ENCODE peak calls at places on chromosomes 11 and 22, in seven cellular contexts. Y is GM23338; G is CD4-positive, alpha-beta memory T cell; Q is tibial nerve; I is left ventricle myocardium inferior; Z is right atrium auricular region; K is sigmoid colon. N is an unnamed sample.

GRCh38 chr11:130609121-130610035 is 160.9 kb downstream of the ADAMTS15 start:
- DNase-seq in Y (peak; percentile 50), G (no peak), Q (peak; percentile 94), I (peak; percentile 88), Z (peak; percentile 96), K (peak; percentile 94), N (no peak)

GRCh38 chr11:118634435-118635236 is 27.2 kb downstream of the PHLDB1 start:
- DNase-seq in Y (peak; percentile 96), G (no peak), Q (peak; percentile 69), I (peak; percentile 83), Z (no peak), K (peak; percentile 94), N (no peak)

GRCh38 chr22:36134167-36134566 is 26.4 kb downstream of the APOL3 start:
- DNase-seq in Y (no peak), G (no peak), Q (no peak), I (no peak), Z (no peak), K (no peak), N (no peak)

GRCh38 chr22:36257948-36258674 is 5.2 kb downstream of the APOL1 start:
- DNase-seq in Y (no peak), G (no peak), Q (no peak), I (no peak), Z (no peak), K (no peak), N (no peak)

GRCh38 chr11:123251656-123252344 is 56.8 kb upstream of the CLMP start:
- DNase-seq in Y (no peak), G (no peak), Q (peak; percentile 42), I (peak; percentile 66), Z (peak; percentile 72), K (peak; percentile 89), N (no peak)

GRCh38 chr22:26303475-26303874 is 125.6 kb upstream of the ASPHD2 start:
- DNase-seq in Y (no peak), G (no peak), Q (no peak), I (no peak), Z (no peak), K (no peak), N (no peak)

GRCh38 chr11:38038777-38039176 is 1440.7 kb upstream of the RAG2 start:
- DNase-seq in Y (no peak), G (no peak), Q (no peak), I (no peak), Z (no peak), K (no peak), N (no peak)

GRCh38 chr22:50530280-50530856 is 556 bp upstream of the TYMP start:
- DNase-seq in Y (peak; percentile 44), G (peak; percentile 24), Q (peak; percentile 55), I (peak; percentile 87), Z (peak; percentile 90), K (peak; percentile 93), N (no peak)

GRCh38 chr11:128741511-128741910 is 47.6 kb downstream of the FLI1 start:
- DNase-seq in Y (no peak), G (no peak), Q (no peak), I (no peak), Z (no peak), K (no peak), N (no peak)

GRCh38 chr11:614583-615452 is 932 bp downstream of the IRF7 start:
- DNase-seq in Y (no peak), G (no peak), Q (no peak), I (peak; percentile 52), Z (no peak), K (peak; percentile 68), N (no peak)

GRCh38 chr11:111946499-111946898 is 9.4 kb downstream of the DIXDC1 start:
- DNase-seq in Y (no peak), G (no peak), Q (no peak), I (no peak), Z (peak; percentile 55), K (no peak), N (no peak)

GRCh38 chr11:74849525-74850391 is 99.1 kb downstream of the XRRA1 start:
- DNase-seq in Y (peak; percentile 71), G (no peak), Q (no peak), I (no peak), Z (no peak), K (no peak), N (no peak)

GRCh38 chr11:82818399-82819043 is 81.7 kb downstream of the PRCP start:
- DNase-seq in Y (peak; percentile 72), G (no peak), Q (no peak), I (no peak), Z (no peak), K (no peak), N (no peak)

GRCh38 chr11:121656333-121657090 is 203.7 kb upstream of the SORL1-AS1 start:
- DNase-seq in Y (peak; percentile 25), G (no peak), Q (no peak), I (peak; percentile 14), Z (no peak), K (peak; percentile 75), N (no peak)

GRCh38 chr11:70942593-70942992 is 309.8 kb downstream of the SHANK2 start:
- DNase-seq in Y (peak; percentile 32), G (no peak), Q (no peak), I (no peak), Z (no peak), K (no peak), N (no peak)

GRCh38 chr11:118996926-118997626 is 862 bp upstream of the CENATAC start:
- DNase-seq in Y (peak; percentile 63), G (peak; percentile 42), Q (no peak), I (no peak), Z (no peak), K (no peak), N (no peak)

GRCh38 chr11:34174411-34175041 is 69.1 kb downstream of the NAT10 start:
- DNase-seq in Y (peak; percentile 92), G (peak; percentile 76), Q (peak; percentile 77), I (peak; percentile 84), Z (peak; percentile 84), K (peak; percentile 90), N (peak; percentile 67)

GRCh38 chr11:35178862-35179261 is 39.9 kb downstream of the CD44 start:
- DNase-seq in Y (no peak), G (no peak), Q (no peak), I (no peak), Z (no peak), K (no peak), N (no peak)

GRCh38 chr11:35178067-35178805 is 39.3 kb downstream of the CD44 start:
- DNase-seq in Y (no peak), G (no peak), Q (no peak), I (no peak), Z (no peak), K (no peak), N (no peak)

GRCh38 chr11:35179466-35180135 is 40.6 kb downstream of the CD44 start:
- DNase-seq in Y (no peak), G (no peak), Q (no peak), I (no peak), Z (no peak), K (no peak), N (no peak)

GRCh38 chr11:35174666-35175065 is 35.7 kb downstream of the CD44 start:
- DNase-seq in Y (no peak), G (no peak), Q (no peak), I (no peak), Z (no peak), K (no peak), N (no peak)

GRCh38 chr11:35177370-35177769 is 38.4 kb downstream of the CD44 start:
- DNase-seq in Y (no peak), G (peak; percentile 59), Q (no peak), I (no peak), Z (no peak), K (no peak), N (peak; percentile 60)
- H3K27ac ChIP-seq in Y (no peak overlapping the region), G (peak overlapping the region; percentile 44), Q (no peak overlapping the region), I (no peak overlapping the region), Z (no peak overlapping the region), K (no peak overlapping the region), N (no peak overlapping the region)

GRCh38 chr11:64765291-64765803 is 5.6 kb upstream of the PYGM start:
- DNase-seq in Y (peak; percentile 80), G (no peak), Q (no peak), I (no peak), Z (no peak), K (no peak), N (peak; percentile 39)

GRCh38 chr11:64767344-64768299 is 7.8 kb upstream of the PYGM start:
- DNase-seq in Y (peak; percentile 96), G (peak; percentile 78), Q (peak; percentile 55), I (peak; percentile 63), Z (peak; percentile 82), K (peak; percentile 86), N (peak; percentile 72)

GRCh38 chr11:64765841-64766682 is 6.3 kb upstream of the PYGM start:
- DNase-seq in Y (peak; percentile 51), G (no peak), Q (no peak), I (no peak), Z (no peak), K (peak; percentile 63), N (no peak)

GRCh38 chr11:64768300-64768694 is 8.5 kb upstream of the PYGM start:
- DNase-seq in Y (no peak), G (no peak), Q (no peak), I (no peak), Z (no peak), K (no peak), N (no peak)

GRCh38 chr11:64766881-64767280 is 7.1 kb upstream of the PYGM start:
- DNase-seq in Y (no peak), G (no peak), Q (no peak), I (no peak), Z (no peak), K (peak; percentile 67), N (no peak)
- H3K27ac ChIP-seq in Y (peak overlapping the region; percentile 72), G (peak overlapping the region; percentile 57), Q (no peak overlapping the region), I (peak overlapping the region; percentile 50), Z (peak overlapping the region; percentile 55), K (peak overlapping the region; percentile 73), N (peak overlapping the region; percentile 17)

DNA sequence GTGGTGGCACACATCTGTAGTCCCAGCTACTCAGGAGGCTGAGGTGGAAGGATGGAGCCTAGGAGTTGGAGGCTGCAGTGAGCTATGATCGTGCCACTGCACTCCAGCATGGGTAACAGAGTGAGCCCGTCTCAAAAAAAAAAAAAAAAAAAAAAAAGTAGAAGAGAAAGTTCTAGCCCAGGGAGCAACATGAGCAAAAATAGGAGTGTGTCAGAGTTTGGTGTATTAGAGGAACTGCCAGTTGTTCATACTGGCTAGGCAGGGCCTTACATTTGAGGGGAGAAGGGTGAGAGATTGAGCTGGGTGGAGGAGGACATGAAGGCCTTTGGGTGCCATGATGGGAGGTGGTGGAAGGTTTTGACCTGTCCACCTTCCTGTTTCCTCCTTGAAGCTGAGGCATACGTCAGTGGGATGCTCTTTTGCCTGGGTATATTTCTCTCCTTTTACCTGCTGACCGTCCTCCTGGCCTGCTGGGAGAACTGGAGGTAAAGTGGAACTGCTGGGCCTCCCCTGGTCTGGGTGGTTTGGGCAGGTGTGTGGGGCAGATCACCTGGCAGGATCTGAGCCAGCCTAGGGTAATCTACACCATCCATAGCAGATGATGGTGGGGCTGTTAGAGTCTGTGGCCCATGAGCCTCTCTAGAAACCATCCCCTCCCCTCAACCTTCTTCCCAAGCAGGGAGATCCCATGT is 7.3 kb downstream of the SIDT2 start:
- DNase-seq in Y (no peak), G (no peak), Q (no peak), I (peak; percentile 5), Z (no peak), K (peak; percentile 37), N (no peak)
- H3K27ac ChIP-seq in Y (no peak overlapping the region), G (no peak overlapping the region), Q (no peak overlapping the region), I (peak overlapping the region; percentile 33), Z (no peak overlapping the region), K (no peak overlapping the region), N (no peak overlapping the region)

DNA sequence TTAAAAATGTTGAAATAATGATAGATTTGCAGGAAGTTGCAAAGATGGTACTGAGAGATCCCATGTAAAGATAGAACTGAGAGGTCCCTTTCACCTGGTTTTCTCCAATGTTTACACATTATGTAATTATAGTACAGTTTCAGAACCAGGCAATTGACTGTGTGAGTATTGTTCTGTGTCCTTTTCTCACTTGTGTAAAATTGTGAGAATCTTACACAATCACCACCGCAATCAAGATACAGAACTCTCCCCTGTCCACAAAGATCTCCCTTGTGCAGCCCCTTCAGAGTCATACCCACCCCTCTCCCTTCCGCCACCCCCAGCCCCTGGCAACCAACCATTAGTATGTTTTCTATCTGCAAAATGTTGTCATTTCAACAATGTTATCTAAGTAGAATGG is 119.8 kb upstream of the NAV2 start:
- DNase-seq in Y (no peak), G (no peak), Q (no peak), I (no peak), Z (no peak), K (no peak), N (no peak)
- H3K27ac ChIP-seq in Y (no peak overlapping the region), G (no peak overlapping the region), Q (no peak overlapping the region), I (no peak overlapping the region), Z (no peak overlapping the region), K (no peak overlapping the region), N (no peak overlapping the region)